ENCODE peak calls at places on chromosomes 13 and 19, in four cellular contexts. Z is K562, N is IMR-90, S is HepG2. I is an unnamed sample.
A peak's percentile ranks its signal among the peaks of the same experiment; 100 is the strongest.

GRCh38 chr19:7908742-7909461 is 5.2 kb downstream of the MAP2K7 start:
- DNase-seq in Z (no peak), S (no peak), N (no peak), I (no peak)

GRCh38 chr13:51639171-51639570 is 54.9 kb downstream of the WDFY2 start:
- DNase-seq in S (no peak), N (peak; percentile 11), Z (no peak), I (no peak)

GRCh38 chr19:41373993-41374392 is 2.3 kb upstream of the TMEM91 start:
- DNase-seq in Z (no peak), S (no peak), N (peak; percentile 92), I (no peak)

GRCh38 chr13:102814025-102814607 is 15.2 kb downstream of the BIVM start:
- DNase-seq in S (no peak), N (no peak), Z (no peak), I (no peak)

GRCh38 chr19:48615145-48616040 is 517 bp upstream of the FAM83E start:
- DNase-seq in S (no peak), Z (peak; percentile 7), N (no peak), I (no peak)

GRCh38 chr13:42039457-42039945 is 8.9 kb upstream of the DGKH start:
- DNase-seq in Z (peak; percentile 5), N (no peak), S (no peak), I (peak; percentile 20)

GRCh38 chr13:48496271-48496670 is 36.6 kb downstream of the RCBTB2 start:
- DNase-seq in Z (no peak), N (no peak), S (no peak), I (no peak)

GRCh38 chr13:52800856-52801255 is 47.6 kb downstream of the PCDH8 start:
- DNase-seq in S (no peak), Z (no peak), N (no peak), I (no peak)

GRCh38 chr13:30376426-30377311 is 45.6 kb upstream of the UBE2L5 start:
- DNase-seq in N (no peak), Z (no peak), S (no peak), I (no peak)

GRCh38 chr19:41588497-41589209 is 12.7 kb downstream of the CEACAM21 start:
- DNase-seq in Z (peak; percentile 32), S (peak; percentile 15), N (peak; percentile 29), I (peak; percentile 58)

GRCh38 chr19:15374796-15375440 is 4.7 kb downstream of the AKAP8 start:
- DNase-seq in S (no peak), N (no peak), Z (no peak), I (no peak)
- TF ChIP-seq MAZ in S (no peak), N (no peak), Z (no peak), I (no peak)

GRCh38 chr19:45511074-45511473 is 3.8 kb downstream of the VASP start:
- DNase-seq in Z (no peak), N (no peak), S (no peak), I (no peak)
- TF ChIP-seq MAZ in Z (no peak), N (no peak), S (no peak), I (no peak)

DNA sequence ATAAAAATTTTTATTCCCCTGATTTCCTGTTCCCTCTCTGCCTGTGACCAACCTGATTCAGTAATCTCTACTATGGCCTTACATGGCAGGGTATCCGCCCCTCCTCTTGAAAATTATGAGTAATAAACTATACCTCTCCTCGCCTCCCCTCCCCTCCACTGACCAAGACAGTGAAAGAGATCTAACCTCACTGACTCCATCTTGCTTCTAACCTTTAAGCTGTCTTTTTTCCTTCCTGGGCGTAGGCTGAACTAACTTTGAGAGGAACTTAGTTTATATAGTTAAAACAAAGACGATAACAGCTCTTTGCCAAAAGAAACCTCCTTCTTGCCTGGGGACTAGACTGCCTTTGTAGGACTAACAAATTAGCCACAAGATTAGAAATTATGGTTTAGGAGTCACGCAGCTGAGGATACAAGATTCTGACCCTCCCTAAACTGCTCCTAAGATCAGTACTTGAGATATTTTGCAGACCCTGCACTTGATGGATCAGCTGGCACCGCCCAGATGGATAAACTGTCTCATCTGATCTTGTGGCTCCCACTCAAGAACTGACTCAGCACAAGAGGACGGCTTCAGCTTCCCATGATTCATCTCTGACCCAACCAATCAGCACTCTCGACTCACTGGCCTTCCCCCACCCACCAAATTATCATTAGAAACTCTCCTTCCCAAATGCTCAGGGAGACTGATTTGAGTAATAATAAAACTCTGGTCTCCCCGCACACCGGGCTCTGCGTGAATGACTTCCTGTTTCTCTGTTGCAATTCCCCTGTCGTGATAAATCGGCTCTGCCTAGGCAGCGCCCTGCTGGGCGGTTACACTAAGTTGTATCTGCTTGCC is 187.1 kb downstream of the TDRD3 start:
- DNase-seq in S (no peak), Z (peak; percentile 14), N (peak; percentile 73), I (peak; percentile 6)
- TF ChIP-seq MAZ in S (no peak), Z (peak; percentile 78), N (no peak), I (no peak)

GRCh38 chr19:459724-460511 is 915 bp downstream of the SHC2 start:
- DNase-seq in Z (peak; percentile 93), S (peak; percentile 59), N (peak; percentile 27), I (peak; percentile 55)
- TF ChIP-seq MAZ in Z (peak; percentile 58), S (peak; percentile 42), N (peak; percentile 34), I (no peak)

DNA sequence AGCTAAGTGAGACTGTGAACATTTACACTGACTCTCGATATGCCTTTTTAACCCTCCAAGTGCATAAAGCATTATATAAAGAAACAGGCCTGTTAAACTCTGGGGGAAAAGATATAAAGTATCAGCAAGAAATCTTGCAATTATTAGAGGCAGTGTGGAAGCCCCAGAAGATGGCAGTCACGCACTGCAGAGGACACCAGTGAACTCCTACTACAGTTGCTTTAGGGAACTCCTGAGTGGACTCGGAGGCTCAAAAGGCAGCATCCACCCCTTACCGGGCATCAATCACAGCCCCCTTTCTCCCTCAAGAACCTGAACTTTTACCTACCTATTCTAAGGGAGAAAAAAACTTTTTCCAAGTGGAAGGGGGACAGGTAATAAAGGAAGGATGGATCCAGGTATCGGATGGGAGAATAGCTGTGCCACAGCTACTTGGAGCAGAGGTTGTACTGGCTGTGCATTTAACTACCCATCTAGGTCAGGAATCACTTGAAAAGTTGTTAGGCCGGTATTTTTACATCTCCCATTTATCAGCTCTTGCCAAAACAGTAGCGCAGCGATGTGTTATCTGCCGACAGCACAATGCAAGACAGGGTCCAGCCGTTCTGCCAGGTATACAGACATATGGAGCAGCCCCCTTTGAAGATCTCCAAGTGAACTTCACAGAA is 80.1 kb downstream of the ZNF486 start:
- DNase-seq in S (no peak), Z (no peak), N (no peak), I (no peak)
- TF ChIP-seq MAZ in S (no peak), Z (no peak), N (no peak), I (no peak)

GRCh38 chr13:110123041-110123809 is 183.7 kb downstream of the COL4A1 start:
- DNase-seq in S (no peak), Z (no peak), N (no peak), I (no peak)
- TF ChIP-seq MAZ in S (no peak), Z (no peak), N (no peak), I (no peak)